ENCODE peak calls at places on chromosomes 7 and 10, in six cellular contexts. One of them, this sample, is unnamed.

GRCh38 chr7:33905389-33906032 is at the start of gene BMPER:
- DNase-seq in mammary epithelial cell: peak; percentile 37
- DNase-seq in thyroid gland: peak; percentile 59
- DNase-seq in HCT116: no peak
- DNase-seq in AG09309: no peak
- DNase-seq in body of pancreas: peak; percentile 28
- DNase-seq in this sample: no peak

GRCh38 chr10:49657606-49658005 is 21.8 kb upstream of the C10orf53 start:
- DNase-seq in mammary epithelial cell: no peak
- DNase-seq in thyroid gland: no peak
- DNase-seq in HCT116: no peak
- DNase-seq in AG09309: no peak
- DNase-seq in body of pancreas: no peak
- DNase-seq in this sample: no peak

GRCh38 chr7:68724965-68725364 is 873.3 kb upstream of the AUTS2 start:
- DNase-seq in mammary epithelial cell: no peak
- DNase-seq in thyroid gland: no peak
- DNase-seq in HCT116: no peak
- DNase-seq in AG09309: no peak
- DNase-seq in body of pancreas: no peak
- DNase-seq in this sample: no peak

GRCh38 chr10:61747341-61747740 is 84.6 kb downstream of the CABCOCO1 start:
- DNase-seq in mammary epithelial cell: peak; percentile 16
- DNase-seq in thyroid gland: no peak
- DNase-seq in HCT116: no peak
- DNase-seq in AG09309: no peak
- DNase-seq in body of pancreas: no peak
- DNase-seq in this sample: no peak

GRCh38 chr10:44860811-44861751 is 50.1 kb upstream of the TMEM72 start:
- DNase-seq in mammary epithelial cell: no peak
- DNase-seq in thyroid gland: no peak
- DNase-seq in HCT116: no peak
- DNase-seq in AG09309: peak; percentile 80
- DNase-seq in body of pancreas: no peak
- DNase-seq in this sample: no peak

GRCh38 chr10:66162560-66163143 is 763.2 kb upstream of the LRRTM3 start:
- DNase-seq in mammary epithelial cell: peak; percentile 19
- DNase-seq in thyroid gland: no peak
- DNase-seq in HCT116: no peak
- DNase-seq in AG09309: no peak
- DNase-seq in body of pancreas: no peak
- DNase-seq in this sample: no peak

GRCh38 chr7:30800785-30801252 is 29.6 kb downstream of the MINDY4 start:
- DNase-seq in mammary epithelial cell: peak; percentile 86
- DNase-seq in thyroid gland: peak; percentile 63
- DNase-seq in HCT116: peak; percentile 29
- DNase-seq in AG09309: peak; percentile 52
- DNase-seq in body of pancreas: peak; percentile 66
- DNase-seq in this sample: no peak

GRCh38 chr10:114521250-114521649 is 116.9 kb upstream of the AFAP1L2 start:
- DNase-seq in mammary epithelial cell: no peak
- DNase-seq in thyroid gland: no peak
- DNase-seq in HCT116: no peak
- DNase-seq in AG09309: no peak
- DNase-seq in body of pancreas: no peak
- DNase-seq in this sample: no peak

GRCh38 chr7:50446542-50446960 is 3.6 kb downstream of the FIGNL1 start:
- DNase-seq in mammary epithelial cell: peak; percentile 99
- DNase-seq in thyroid gland: no peak
- DNase-seq in HCT116: peak; percentile 99
- DNase-seq in AG09309: peak; percentile 53
- DNase-seq in body of pancreas: no peak
- DNase-seq in this sample: no peak

GRCh38 chr7:114392686-114393085 is 21.9 kb upstream of the FOXP2 start:
- DNase-seq in mammary epithelial cell: peak; percentile 27
- DNase-seq in thyroid gland: no peak
- DNase-seq in HCT116: no peak
- DNase-seq in AG09309: no peak
- DNase-seq in body of pancreas: no peak
- DNase-seq in this sample: no peak

GRCh38 chr7:49883933-49884332 is 110.5 kb downstream of the VWC2 start:
- DNase-seq in mammary epithelial cell: no peak
- DNase-seq in thyroid gland: no peak
- DNase-seq in HCT116: no peak
- DNase-seq in AG09309: no peak
- DNase-seq in body of pancreas: no peak
- DNase-seq in this sample: no peak

GRCh38 chr7:95693551-95694333 is 78.6 kb upstream of the DYNC1I1 start:
- DNase-seq in mammary epithelial cell: peak; percentile 35
- DNase-seq in thyroid gland: no peak
- DNase-seq in HCT116: peak; percentile 19
- DNase-seq in AG09309: no peak
- DNase-seq in body of pancreas: no peak
- DNase-seq in this sample: no peak

GRCh38 chr7:129949292-129950133 is 3.2 kb downstream of the UBE2H start:
- DNase-seq in mammary epithelial cell: peak; percentile 95
- DNase-seq in thyroid gland: peak; percentile 42
- DNase-seq in HCT116: peak; percentile 40
- DNase-seq in AG09309: no peak
- DNase-seq in body of pancreas: no peak
- DNase-seq in this sample: no peak

GRCh38 chr10:4652111-4653010 is 173.6 kb upstream of the AKR1E2 start:
- DNase-seq in mammary epithelial cell: no peak
- DNase-seq in thyroid gland: no peak
- DNase-seq in HCT116: no peak
- DNase-seq in AG09309: no peak
- DNase-seq in body of pancreas: no peak
- DNase-seq in this sample: no peak

GRCh38 chr7:48638041-48638440 is 286.3 kb upstream of the CDC14C start:
- DNase-seq in mammary epithelial cell: no peak
- DNase-seq in thyroid gland: no peak
- DNase-seq in HCT116: no peak
- DNase-seq in AG09309: no peak
- DNase-seq in body of pancreas: no peak
- DNase-seq in this sample: no peak

GRCh38 chr7:135164357-135165021 is 6.0 kb downstream of the CYREN start:
- DNase-seq in mammary epithelial cell: no peak
- DNase-seq in thyroid gland: peak; percentile 24
- DNase-seq in HCT116: no peak
- DNase-seq in AG09309: no peak
- DNase-seq in body of pancreas: peak; percentile 25
- DNase-seq in this sample: no peak

GRCh38 chr10:36096571-36096970 is 454.5 kb upstream of the FZD8 start:
- DNase-seq in mammary epithelial cell: peak; percentile 47
- DNase-seq in thyroid gland: no peak
- DNase-seq in HCT116: no peak
- DNase-seq in AG09309: no peak
- DNase-seq in body of pancreas: no peak
- DNase-seq in this sample: no peak

GRCh38 chr7:23346316-23346715 is 47.2 kb downstream of the MALSU1 start:
- DNase-seq in mammary epithelial cell: no peak
- DNase-seq in thyroid gland: no peak
- DNase-seq in HCT116: no peak
- DNase-seq in AG09309: no peak
- DNase-seq in body of pancreas: no peak
- DNase-seq in this sample: no peak
- H3K4me3 ChIP-seq in mammary epithelial cell: no peak overlapping the region
- H3K4me3 ChIP-seq in thyroid gland: no peak overlapping the region
- H3K4me3 ChIP-seq in HCT116: no peak overlapping the region
- H3K4me3 ChIP-seq in AG09309: no peak overlapping the region
- H3K4me3 ChIP-seq in body of pancreas: no peak overlapping the region
- H3K4me3 ChIP-seq in this sample: no peak overlapping the region

GRCh38 chr7:38190010-38190409 is 12.0 kb downstream of the STARD3NL start:
- DNase-seq in mammary epithelial cell: peak; percentile 32
- DNase-seq in thyroid gland: no peak
- DNase-seq in HCT116: no peak
- DNase-seq in AG09309: no peak
- DNase-seq in body of pancreas: no peak
- DNase-seq in this sample: no peak
- H3K4me3 ChIP-seq in mammary epithelial cell: no peak overlapping the region
- H3K4me3 ChIP-seq in thyroid gland: no peak overlapping the region
- H3K4me3 ChIP-seq in HCT116: no peak overlapping the region
- H3K4me3 ChIP-seq in AG09309: no peak overlapping the region
- H3K4me3 ChIP-seq in body of pancreas: no peak overlapping the region
- H3K4me3 ChIP-seq in this sample: no peak overlapping the region

GRCh38 chr10:112330607-112331160 is 43.2 kb upstream of the ACSL5 start:
- DNase-seq in mammary epithelial cell: no peak
- DNase-seq in thyroid gland: peak; percentile 54
- DNase-seq in HCT116: no peak
- DNase-seq in AG09309: no peak
- DNase-seq in body of pancreas: no peak
- DNase-seq in this sample: no peak
- H3K4me3 ChIP-seq in mammary epithelial cell: no peak overlapping the region
- H3K4me3 ChIP-seq in thyroid gland: no peak overlapping the region
- H3K4me3 ChIP-seq in HCT116: no peak overlapping the region
- H3K4me3 ChIP-seq in AG09309: no peak overlapping the region
- H3K4me3 ChIP-seq in body of pancreas: no peak overlapping the region
- H3K4me3 ChIP-seq in this sample: no peak overlapping the region

GRCh38 chr10:110568055-110568735 is 700 bp downstream of the SMC3 start:
- DNase-seq in mammary epithelial cell: peak; percentile 33
- DNase-seq in thyroid gland: peak; percentile 21
- DNase-seq in HCT116: no peak
- DNase-seq in AG09309: no peak
- DNase-seq in body of pancreas: no peak
- DNase-seq in this sample: peak; percentile 56

GRCh38 chr10:110571093-110571743 is 3.7 kb downstream of the SMC3 start:
- DNase-seq in mammary epithelial cell: no peak
- DNase-seq in thyroid gland: no peak
- DNase-seq in HCT116: no peak
- DNase-seq in AG09309: no peak
- DNase-seq in body of pancreas: no peak
- DNase-seq in this sample: no peak

GRCh38 chr10:110569736-110570135 is 2.2 kb downstream of the SMC3 start:
- DNase-seq in mammary epithelial cell: no peak
- DNase-seq in thyroid gland: no peak
- DNase-seq in HCT116: no peak
- DNase-seq in AG09309: no peak
- DNase-seq in body of pancreas: no peak
- DNase-seq in this sample: no peak

GRCh38 chr10:110567201-110568054 is at the start of gene SMC3:
- DNase-seq in mammary epithelial cell: peak; percentile 91
- DNase-seq in thyroid gland: peak; percentile 92
- DNase-seq in HCT116: peak; percentile 96
- DNase-seq in AG09309: peak; percentile 82
- DNase-seq in body of pancreas: peak; percentile 92
- DNase-seq in this sample: peak; percentile 86

DNA sequence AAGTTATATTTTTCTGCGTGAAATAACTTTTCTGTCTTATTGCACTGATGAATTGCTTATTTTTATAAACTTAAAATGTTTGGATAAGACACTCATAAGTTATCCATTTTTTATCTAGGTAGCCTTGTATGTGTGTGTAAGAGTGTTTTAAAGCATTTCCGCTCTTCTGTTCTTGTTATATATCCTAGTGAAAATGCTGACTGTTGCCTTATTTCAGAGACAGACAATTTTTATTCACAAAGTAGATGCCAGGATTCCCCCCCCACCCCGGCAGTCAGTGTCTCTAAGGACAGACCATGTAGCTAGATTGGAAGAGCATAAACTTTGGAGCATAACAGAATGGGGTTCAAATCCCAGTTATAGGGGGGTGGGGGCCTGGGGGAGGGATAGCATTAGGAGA is 1.6 kb downstream of the SMC3 start:
- DNase-seq in mammary epithelial cell: no peak
- DNase-seq in thyroid gland: no peak
- DNase-seq in HCT116: no peak
- DNase-seq in AG09309: no peak
- DNase-seq in body of pancreas: no peak
- DNase-seq in this sample: no peak
- H3K4me3 ChIP-seq in mammary epithelial cell: peak overlapping the region; percentile 88
- H3K4me3 ChIP-seq in thyroid gland: no peak overlapping the region
- H3K4me3 ChIP-seq in HCT116: peak overlapping the region; percentile 87
- H3K4me3 ChIP-seq in AG09309: no peak overlapping the region
- H3K4me3 ChIP-seq in body of pancreas: no peak overlapping the region
- H3K4me3 ChIP-seq in this sample: peak overlapping the region; percentile 99

DNA sequence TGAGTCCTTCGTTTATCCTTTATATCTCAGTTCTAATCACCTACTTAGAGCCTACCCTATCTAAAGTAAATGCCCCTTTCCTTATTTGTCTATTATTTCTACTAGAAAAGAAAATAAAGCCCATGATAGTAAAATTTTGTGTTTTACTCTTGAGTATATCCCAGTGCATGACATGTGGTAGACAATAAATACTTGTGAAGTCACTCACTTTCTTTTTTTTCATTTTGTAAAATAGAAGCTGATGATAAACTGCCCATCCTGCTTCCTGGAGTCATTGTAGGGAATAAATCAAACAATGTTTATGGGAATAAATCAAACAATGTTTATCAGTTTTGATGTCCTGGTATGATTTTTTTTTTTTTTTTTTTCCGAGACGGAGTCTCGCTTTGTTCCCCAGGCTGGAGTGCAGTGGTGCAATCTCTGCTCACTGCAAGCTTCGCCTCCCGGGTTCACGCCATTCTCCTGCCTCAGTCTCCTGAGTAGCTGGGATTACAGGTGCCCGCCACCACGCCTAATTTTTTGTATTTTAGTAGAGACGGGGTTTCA is 36.1 kb downstream of the BTRC start:
- DNase-seq in mammary epithelial cell: no peak
- DNase-seq in thyroid gland: no peak
- DNase-seq in HCT116: no peak
- DNase-seq in AG09309: no peak
- DNase-seq in body of pancreas: no peak
- DNase-seq in this sample: no peak
- H3K4me3 ChIP-seq in mammary epithelial cell: no peak overlapping the region
- H3K4me3 ChIP-seq in thyroid gland: no peak overlapping the region
- H3K4me3 ChIP-seq in HCT116: no peak overlapping the region
- H3K4me3 ChIP-seq in AG09309: no peak overlapping the region
- H3K4me3 ChIP-seq in body of pancreas: no peak overlapping the region
- H3K4me3 ChIP-seq in this sample: no peak overlapping the region

GRCh38 chr7:80458822-80459725 is 52.8 kb downstream of the GNAT3 start:
- DNase-seq in mammary epithelial cell: no peak
- DNase-seq in thyroid gland: no peak
- DNase-seq in HCT116: no peak
- DNase-seq in AG09309: no peak
- DNase-seq in body of pancreas: no peak
- DNase-seq in this sample: no peak
- H3K4me3 ChIP-seq in mammary epithelial cell: no peak overlapping the region
- H3K4me3 ChIP-seq in thyroid gland: no peak overlapping the region
- H3K4me3 ChIP-seq in HCT116: no peak overlapping the region
- H3K4me3 ChIP-seq in AG09309: no peak overlapping the region
- H3K4me3 ChIP-seq in body of pancreas: no peak overlapping the region
- H3K4me3 ChIP-seq in this sample: no peak overlapping the region

DNA sequence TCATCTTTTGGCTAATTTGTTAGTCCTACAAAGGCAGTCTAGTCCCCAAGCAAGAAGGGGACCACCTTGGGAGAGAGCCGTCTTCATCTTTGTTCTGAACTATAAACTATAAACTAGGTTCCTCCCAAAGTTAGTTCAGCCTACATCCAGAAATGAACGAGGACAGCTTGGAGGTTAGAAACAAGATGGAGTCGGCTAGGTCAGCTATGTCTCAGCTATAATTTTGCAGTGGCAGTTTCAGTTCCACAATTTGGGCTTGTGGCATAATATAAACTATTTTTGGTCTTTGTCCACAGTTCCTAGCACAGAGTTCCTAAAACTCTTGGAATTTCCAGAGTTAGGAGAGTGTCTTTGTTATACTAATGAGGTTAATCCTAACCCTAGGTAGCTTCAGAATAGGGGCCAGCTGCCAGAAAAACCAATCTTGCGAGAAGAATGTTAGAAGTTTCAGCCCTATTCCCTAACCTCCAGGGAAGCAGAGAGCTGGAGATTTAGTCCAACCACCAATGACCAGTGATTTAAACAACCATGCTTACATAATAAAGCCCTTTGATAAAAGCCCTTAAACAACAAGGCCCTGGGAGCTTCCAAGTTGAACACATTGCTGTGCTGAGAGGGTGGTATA is 131.9 kb downstream of the AKR1D1 start:
- DNase-seq in mammary epithelial cell: no peak
- DNase-seq in thyroid gland: no peak
- DNase-seq in HCT116: no peak
- DNase-seq in AG09309: no peak
- DNase-seq in body of pancreas: no peak
- DNase-seq in this sample: no peak
- H3K4me3 ChIP-seq in mammary epithelial cell: no peak overlapping the region
- H3K4me3 ChIP-seq in thyroid gland: no peak overlapping the region
- H3K4me3 ChIP-seq in HCT116: no peak overlapping the region
- H3K4me3 ChIP-seq in AG09309: no peak overlapping the region
- H3K4me3 ChIP-seq in body of pancreas: no peak overlapping the region
- H3K4me3 ChIP-seq in this sample: no peak overlapping the region